ENCODE peak calls at places on chromosomes 12 and 14, in seven cellular contexts. K is Calu3; E is stimulated activated CD8-positive, alpha-beta memory T cell treated with anti-CD3 and anti-CD28 coated beads, Interleukin-15, amount 100 ng/mL, for 1 hour; Q is H54; D is brain microvascular endothelial cell; I is A549; O is occipital lobe. M is an unnamed sample.

GRCh38 chr14:27686137-27686536 is 1080.5 kb upstream of the FOXG1 start:
- DNase-seq in K (no peak), E (no peak), Q (no peak), D (no peak), I (no peak), O (no peak), M (no peak)

GRCh38 chr12:116697305-116698130 is 40.4 kb downstream of the SPRING1 start:
- DNase-seq in K (peak; percentile 39), E (no peak), Q (no peak), D (no peak), I (peak; percentile 71), O (no peak), M (no peak)

GRCh38 chr12:121536058-121536928 is 44.5 kb downstream of the KDM2B start:
- DNase-seq in K (peak; percentile 61), E (peak; percentile 38), Q (peak; percentile 27), D (peak; percentile 87), I (peak; percentile 70), O (peak; percentile 79), M (no peak)

GRCh38 chr12:52428121-52428520 is 6.0 kb downstream of the KRT75 start:
- DNase-seq in K (no peak), E (no peak), Q (no peak), D (no peak), I (no peak), O (no peak), M (no peak)

GRCh38 chr12:91680864-91681263 is 464.8 kb downstream of the BTG1 start:
- DNase-seq in K (no peak), E (no peak), Q (no peak), D (no peak), I (no peak), O (no peak), M (no peak)

GRCh38 chr14:99660006-99660566 is 15.2 kb downstream of the HHIPL1 start:
- DNase-seq in K (no peak), E (no peak), Q (no peak), D (no peak), I (no peak), O (no peak), M (no peak)

GRCh38 chr14:34064349-34064748 is 113.5 kb upstream of the EGLN3 start:
- DNase-seq in K (no peak), E (no peak), Q (no peak), D (no peak), I (no peak), O (no peak), M (peak; percentile 33)

GRCh38 chr12:99647453-99647852 is at the start of gene GARIN6:
- DNase-seq in K (no peak), E (no peak), Q (no peak), D (no peak), I (no peak), O (no peak), M (no peak)

GRCh38 chr14:20714593-20715250 is 26.2 kb downstream of the ANG start:
- DNase-seq in K (peak; percentile 88), E (no peak), Q (peak; percentile 63), D (peak; percentile 73), I (no peak), O (no peak), M (no peak)

GRCh38 chr12:120264511-120265202 is 873 bp downstream of the PXN start:
- DNase-seq in K (no peak), E (no peak), Q (no peak), D (no peak), I (no peak), O (no peak), M (peak; percentile 92)

GRCh38 chr12:103800252-103800771 is 40.7 kb downstream of the NT5DC3 start:
- DNase-seq in K (peak; percentile 51), E (no peak), Q (no peak), D (peak; percentile 60), I (peak; percentile 30), O (peak; percentile 43), M (no peak)

GRCh38 chr12:569091-569676 is 94.1 kb downstream of the NINJ2 start:
- DNase-seq in K (no peak), E (no peak), Q (no peak), D (no peak), I (no peak), O (no peak), M (no peak)

GRCh38 chr14:68439741-68440140 is 353.1 kb downstream of the ZFP36L1 start:
- DNase-seq in K (no peak), E (no peak), Q (no peak), D (no peak), I (no peak), O (no peak), M (no peak)

GRCh38 chr12:47085815-47086252 is 6.1 kb upstream of the AMIGO2 start:
- DNase-seq in K (peak; percentile 38), E (no peak), Q (no peak), D (peak; percentile 74), I (peak; percentile 94), O (no peak), M (no peak)

GRCh38 chr12:64780220-64780530 is 21.0 kb upstream of the GNS start:
- DNase-seq in K (no peak), E (no peak), Q (no peak), D (no peak), I (no peak), O (no peak), M (no peak)

GRCh38 chr12:39697108-39697507 is 77.5 kb upstream of the ABCD2 start:
- DNase-seq in K (no peak), E (no peak), Q (no peak), D (no peak), I (no peak), O (no peak), M (no peak)

GRCh38 chr12:118102070-118102469 is 1.7 kb downstream of the VSIG10 start:
- DNase-seq in K (peak; percentile 28), E (no peak), Q (peak; percentile 76), D (no peak), I (peak; percentile 49), O (no peak), M (peak; percentile 76)

GRCh38 chr14:100303925-100304324 is 2.3 kb downstream of the SLC25A29 start:
- DNase-seq in K (no peak), E (no peak), Q (no peak), D (no peak), I (no peak), O (no peak), M (no peak)

GRCh38 chr14:57502581-57503254 is 9.1 kb upstream of the CCDC198 start:
- DNase-seq in K (no peak), E (no peak), Q (no peak), D (no peak), I (no peak), O (no peak), M (no peak)

GRCh38 chr12:119693511-119693910 is 25.6 kb downstream of the PRKAB1 start:
- DNase-seq in K (no peak), E (no peak), Q (no peak), D (no peak), I (no peak), O (no peak), M (no peak)

GRCh38 chr14:26595922-26596721 is 1.7 kb downstream of the NOVA1 start:
- DNase-seq in K (no peak), E (no peak), Q (no peak), D (no peak), I (no peak), O (no peak), M (no peak)

GRCh38 chr12:49873361-49873934 is 30.3 kb downstream of the FAIM2 start:
- DNase-seq in K (no peak), E (no peak), Q (no peak), D (no peak), I (no peak), O (no peak), M (no peak)

GRCh38 chr12:112664569-112664968 is 127.0 kb upstream of the RPH3A start:
- DNase-seq in K (peak; percentile 5), E (no peak), Q (no peak), D (peak; percentile 7), I (peak; percentile 24), O (no peak), M (no peak)

GRCh38 chr14:71327691-71328090 is 420.4 kb downstream of the PCNX1 start:
- DNase-seq in K (no peak), E (no peak), Q (no peak), D (no peak), I (no peak), O (no peak), M (no peak)

GRCh38 chr14:23487216-23487615 is 17.7 kb downstream of the NGDN start:
- DNase-seq in K (no peak), E (no peak), Q (no peak), D (no peak), I (no peak), O (no peak), M (no peak)

GRCh38 chr12:50220357-50221061 is 53.3 kb upstream of the CERS5 start:
- DNase-seq in K (no peak), E (no peak), Q (no peak), D (peak; percentile 50), I (peak; percentile 42), O (no peak), M (no peak)

GRCh38 chr14:50834802-50835276 is 3.9 kb upstream of the NIN start:
- DNase-seq in K (no peak), E (no peak), Q (no peak), D (no peak), I (no peak), O (no peak), M (no peak)

GRCh38 chr12:57907281-57907680 is 34.1 kb upstream of the ATP23 start:
- DNase-seq in K (no peak), E (no peak), Q (no peak), D (no peak), I (no peak), O (no peak), M (no peak)

GRCh38 chr14:36021926-36022325 is 154.6 kb downstream of the PTCSC3 start:
- DNase-seq in K (no peak), E (no peak), Q (no peak), D (no peak), I (no peak), O (no peak), M (no peak)

GRCh38 chr12:116637589-116638165 is 78.5 kb downstream of the MAP1LC3B2 start:
- DNase-seq in K (no peak), E (no peak), Q (no peak), D (no peak), I (no peak), O (no peak), M (no peak)

GRCh38 chr12:72015895-72016294 is 77.2 kb downstream of the TPH2 start:
- DNase-seq in K (no peak), E (no peak), Q (no peak), D (no peak), I (no peak), O (no peak), M (no peak)

GRCh38 chr12:14892726-14893442 is 7.2 kb upstream of the MGP start:
- DNase-seq in K (no peak), E (no peak), Q (no peak), D (peak; percentile 40), I (peak; percentile 31), O (no peak), M (no peak)

M was measured in keratinocyte.